ENCODE peak calls at places on chromosomes 2 and 18, in six cellular contexts. S is OCI-LY7, B is lung, M is fibroblast of lung, G is brain microvascular endothelial cell, Y is right atrium auricular region. Q is an unnamed sample.

GRCh38 chr2:17849260-17849659 is 29.2 kb upstream of the KCNS3 start:
- DNase-seq in S (no peak), B (no peak), M (no peak), G (no peak), Y (no peak), Q (no peak)

GRCh38 chr2:27571681-27572080 is 11.2 kb upstream of the ZNF512 start:
- DNase-seq in S (no peak), B (no peak), M (no peak), G (no peak), Y (no peak), Q (no peak)

GRCh38 chr2:39738941-39739340 is 40.1 kb downstream of the THUMPD2 start:
- DNase-seq in S (no peak), B (no peak), M (peak; percentile 97), G (no peak), Y (no peak), Q (peak; percentile 22)

GRCh38 chr2:41709702-41710599 is 337.9 kb upstream of the PKDCC start:
- DNase-seq in S (no peak), B (no peak), M (peak; percentile 2), G (no peak), Y (no peak), Q (no peak)

GRCh38 chr18:44840053-44840826 is 159.6 kb downstream of the SETBP1 start:
- DNase-seq in S (no peak), B (no peak), M (peak; percentile 14), G (no peak), Y (no peak), Q (peak; percentile 43)

GRCh38 chr2:6352906-6353515 is 512.7 kb downstream of the CMPK2 start:
- DNase-seq in S (peak; percentile 18), B (peak; percentile 66), M (peak; percentile 58), G (peak; percentile 57), Y (no peak), Q (no peak)

GRCh38 chr2:5057895-5058294 is 634.3 kb upstream of the SOX11 start:
- DNase-seq in S (no peak), B (no peak), M (no peak), G (no peak), Y (no peak), Q (no peak)

GRCh38 chr18:35732652-35733051 is 151.1 kb downstream of the GALNT1 start:
- DNase-seq in S (no peak), B (no peak), M (peak; percentile 87), G (no peak), Y (no peak), Q (peak; percentile 36)

GRCh38 chr2:134727385-134727784 is 8.6 kb upstream of the TMEM163 start:
- DNase-seq in S (no peak), B (no peak), M (peak; percentile 78), G (peak; percentile 70), Y (no peak), Q (peak; percentile 94)

GRCh38 chr2:223114170-223114569 is 62.2 kb downstream of the KCNE4 start:
- DNase-seq in S (no peak), B (no peak), M (no peak), G (no peak), Y (no peak), Q (no peak)

GRCh38 chr2:88748005-88748404 is 56.5 kb downstream of the RPIA start:
- DNase-seq in S (peak; percentile 61), B (no peak), M (no peak), G (no peak), Y (no peak), Q (no peak)

GRCh38 chr2:19228092-19228670 is 130.2 kb downstream of the OSR1 start:
- DNase-seq in S (no peak), B (no peak), M (no peak), G (no peak), Y (no peak), Q (no peak)

GRCh38 chr2:31137211-31138036 is 816 bp downstream of the GALNT14 start:
- DNase-seq in S (peak; percentile 56), B (no peak), M (no peak), G (no peak), Y (peak; percentile 34), Q (no peak)

GRCh38 chr2:150548527-150548926 is 61.1 kb upstream of the RND3 start:
- DNase-seq in S (peak; percentile 2), B (no peak), M (peak; percentile 46), G (no peak), Y (no peak), Q (peak; percentile 41)

GRCh38 chr2:168736636-168737424 is 65.6 kb upstream of the NOSTRIN start:
- DNase-seq in S (no peak), B (no peak), M (no peak), G (no peak), Y (no peak), Q (no peak)

GRCh38 chr2:213188533-213188867 is 37.1 kb upstream of the IKZF2 start:
- DNase-seq in S (no peak), B (no peak), M (no peak), G (no peak), Y (no peak), Q (no peak)

DNA sequence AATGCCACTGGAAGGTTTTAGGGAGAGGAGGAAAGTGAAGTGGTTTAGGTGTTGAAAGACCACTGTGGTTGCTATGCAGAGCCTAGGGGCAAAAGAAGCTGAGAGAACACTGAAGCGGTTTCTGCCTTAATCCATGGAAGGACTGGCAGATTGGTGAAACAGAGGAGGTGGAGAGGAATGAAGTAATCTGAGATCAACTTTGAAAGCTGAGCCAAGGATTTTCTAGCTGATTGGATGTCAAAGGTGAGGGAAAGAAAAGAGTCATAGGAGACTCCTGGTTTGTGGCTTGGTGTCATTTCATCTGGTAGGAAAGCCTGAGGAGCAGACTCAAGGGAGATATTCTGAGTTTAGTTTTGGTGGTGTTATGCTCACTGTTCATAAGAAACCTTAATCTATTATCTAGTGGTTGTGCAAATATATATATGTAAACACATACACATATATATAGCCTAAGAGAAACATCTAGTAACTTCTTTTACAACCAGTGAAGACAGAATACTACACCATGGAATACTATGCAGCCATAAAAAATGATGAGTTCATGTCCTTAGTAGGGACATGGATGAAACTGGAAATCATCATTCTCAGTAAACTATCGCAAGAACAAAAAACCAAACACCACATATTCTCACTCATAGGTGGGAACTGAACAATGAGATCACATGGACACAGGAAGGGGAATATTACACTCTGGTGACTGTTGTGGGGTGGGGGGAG is 134.1 kb upstream of the CREB1 start:
- DNase-seq in S (no peak), B (no peak), M (peak; percentile 54), G (peak; percentile 35), Y (no peak), Q (no peak)
- H3K4me3 ChIP-seq in S (no peak overlapping the region), B (no peak overlapping the region), M (no peak overlapping the region), G (no peak overlapping the region), Y (no peak overlapping the region), Q (no peak overlapping the region)

GRCh38 chr2:3770724-3771415 is 67.5 kb downstream of the DCDC2C start:
- DNase-seq in S (no peak), B (no peak), M (no peak), G (no peak), Y (peak; percentile 18), Q (no peak)

GRCh38 chr2:3768960-3769765 is 65.8 kb downstream of the DCDC2C start:
- DNase-seq in S (no peak), B (no peak), M (no peak), G (no peak), Y (peak; percentile 52), Q (no peak)

GRCh38 chr2:3769766-3770165 is 66.4 kb downstream of the DCDC2C start:
- DNase-seq in S (no peak), B (no peak), M (no peak), G (no peak), Y (peak; percentile 26), Q (no peak)

GRCh38 chr2:3774336-3774735 is 71.0 kb downstream of the DCDC2C start:
- DNase-seq in S (no peak), B (no peak), M (no peak), G (no peak), Y (peak; percentile 42), Q (no peak)

GRCh38 chr2:3771576-3771975 is 68.2 kb downstream of the DCDC2C start:
- DNase-seq in S (no peak), B (no peak), M (no peak), G (no peak), Y (peak; percentile 50), Q (no peak)
- TF ChIP-seq CTCF in S (no peak), B (no peak), M (no peak), G (no peak), Y (no peak), Q (no peak)

GRCh38 chr18:54130631-54131030 is 93.8 kb downstream of the MBD2 start:
- DNase-seq in S (no peak), B (no peak), M (no peak), G (no peak), Y (no peak), Q (no peak)

GRCh38 chr18:54134053-54134452 is 90.4 kb downstream of the MBD2 start:
- DNase-seq in S (no peak), B (no peak), M (no peak), G (no peak), Y (no peak), Q (no peak)

GRCh38 chr18:54129448-54130134 is 94.9 kb downstream of the MBD2 start:
- DNase-seq in S (peak; percentile 41), B (no peak), M (no peak), G (no peak), Y (no peak), Q (no peak)

GRCh38 chr18:54127759-54128378 is 96.6 kb downstream of the MBD2 start:
- DNase-seq in S (peak; percentile 55), B (no peak), M (peak; percentile 31), G (peak; percentile 53), Y (no peak), Q (peak; percentile 77)

GRCh38 chr18:54130177-54130576 is 94.3 kb downstream of the MBD2 start:
- DNase-seq in S (no peak), B (no peak), M (no peak), G (no peak), Y (no peak), Q (no peak)
- H3K4me3 ChIP-seq in S (no peak overlapping the region), B (no peak overlapping the region), M (no peak overlapping the region), G (no peak overlapping the region), Y (no peak overlapping the region), Q (no peak overlapping the region)

GRCh38 chr2:80288576-80288975 is 16.0 kb downstream of the LRRTM1 start:
- DNase-seq in S (no peak), B (no peak), M (no peak), G (no peak), Y (no peak), Q (peak; percentile 8)
- TF ChIP-seq CTCF in S (no peak), B (no peak), M (peak; percentile 29), G (no peak), Y (peak; percentile 56), Q (peak; percentile 9)

GRCh38 chr2:37617119-37617892 is 54.1 kb downstream of the CDC42EP3 start:
- DNase-seq in S (no peak), B (no peak), M (no peak), G (no peak), Y (no peak), Q (no peak)
- H3K4me3 ChIP-seq in S (no peak overlapping the region), B (no peak overlapping the region), M (no peak overlapping the region), G (no peak overlapping the region), Y (no peak overlapping the region), Q (no peak overlapping the region)

DNA sequence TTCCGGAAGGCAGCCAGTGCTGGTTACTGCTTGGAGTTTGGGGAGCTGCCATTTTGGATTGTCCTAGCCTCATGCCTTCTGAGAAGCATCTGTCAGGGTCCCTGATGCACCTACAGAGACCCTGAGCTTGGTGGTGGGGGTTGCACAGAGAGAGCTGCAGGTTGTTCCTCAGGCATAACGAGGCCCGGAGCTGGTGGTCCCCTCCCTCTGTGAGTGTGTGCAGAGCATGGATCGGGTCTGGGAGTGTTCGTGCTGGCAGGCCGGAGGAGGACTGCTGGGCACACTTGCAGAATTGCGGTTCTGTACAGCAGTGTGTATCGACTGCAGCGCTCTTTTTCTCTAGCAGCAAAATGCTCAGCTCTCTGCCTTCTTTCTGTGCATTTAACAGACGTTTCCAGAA is 7.8 kb downstream of the HPCAL1 start:
- DNase-seq in S (no peak), B (no peak), M (no peak), G (no peak), Y (no peak), Q (no peak)
- TF ChIP-seq CTCF in S (no peak), B (no peak), M (no peak), G (no peak), Y (no peak), Q (no peak)

GRCh38 chr2:85718885-85719487 is 24.8 kb downstream of the GNLY start:
- DNase-seq in S (no peak), B (no peak), M (no peak), G (no peak), Y (no peak), Q (no peak)
- H3K4me3 ChIP-seq in S (no peak overlapping the region), B (no peak overlapping the region), M (no peak overlapping the region), G (no peak overlapping the region), Y (no peak overlapping the region), Q (no peak overlapping the region)

Q was measured in fibroblast of pulmonary artery.